ENCODE peak calls at places on chromosomes 1 and 21, in six cellular contexts. One of them, this sample, is unnamed.
A peak's percentile ranks its signal among the peaks of the same experiment; 100 is the strongest.

GRCh38 chr1:203627819-203628184 is 1.2 kb downstream of the ATP2B4 start:
- DNase-seq in HCT116: no peak
- DNase-seq in MM.1S: peak; percentile 30
- DNase-seq in neural progenitor cell: peak; percentile 34
- DNase-seq in hepatocyte: peak; percentile 43
- DNase-seq in SK-N-SH: no peak
- DNase-seq in this sample: no peak

GRCh38 chr1:22150923-22151322 is 8.0 kb upstream of the WNT4 start:
- DNase-seq in HCT116: no peak
- DNase-seq in MM.1S: no peak
- DNase-seq in neural progenitor cell: no peak
- DNase-seq in hepatocyte: no peak
- DNase-seq in SK-N-SH: no peak
- DNase-seq in this sample: no peak

GRCh38 chr1:80582980-80583379 is 1217.8 kb upstream of the ADGRL2 start:
- DNase-seq in HCT116: no peak
- DNase-seq in MM.1S: no peak
- DNase-seq in neural progenitor cell: no peak
- DNase-seq in hepatocyte: no peak
- DNase-seq in SK-N-SH: no peak
- DNase-seq in this sample: no peak

GRCh38 chr1:37323486-37324377 is 150.6 kb upstream of the ZC3H12A start:
- DNase-seq in HCT116: no peak
- DNase-seq in MM.1S: peak; percentile 36
- DNase-seq in neural progenitor cell: peak; percentile 65
- DNase-seq in hepatocyte: peak; percentile 28
- DNase-seq in SK-N-SH: peak; percentile 76
- DNase-seq in this sample: peak; percentile 88

GRCh38 chr1:234962340-234962989 is 166.2 kb downstream of the TOMM20 start:
- DNase-seq in HCT116: no peak
- DNase-seq in MM.1S: peak; percentile 93
- DNase-seq in neural progenitor cell: no peak
- DNase-seq in hepatocyte: peak; percentile 64
- DNase-seq in SK-N-SH: peak; percentile 50
- DNase-seq in this sample: no peak

GRCh38 chr1:162548170-162548569 is 13.4 kb upstream of the UAP1 start:
- DNase-seq in HCT116: no peak
- DNase-seq in MM.1S: no peak
- DNase-seq in neural progenitor cell: no peak
- DNase-seq in hepatocyte: peak; percentile 34
- DNase-seq in SK-N-SH: no peak
- DNase-seq in this sample: no peak

GRCh38 chr1:220124542-220124941 is 30.6 kb downstream of the IARS2 start:
- DNase-seq in HCT116: no peak
- DNase-seq in MM.1S: no peak
- DNase-seq in neural progenitor cell: no peak
- DNase-seq in hepatocyte: no peak
- DNase-seq in SK-N-SH: no peak
- DNase-seq in this sample: no peak

GRCh38 chr1:110130113-110130591 is 17.9 kb downstream of the UBL4B start:
- DNase-seq in HCT116: no peak
- DNase-seq in MM.1S: no peak
- DNase-seq in neural progenitor cell: peak; percentile 41
- DNase-seq in hepatocyte: no peak
- DNase-seq in SK-N-SH: no peak
- DNase-seq in this sample: peak; percentile 89

GRCh38 chr21:46489800-46490199 is 31.1 kb downstream of the DIP2A start:
- DNase-seq in HCT116: no peak
- DNase-seq in MM.1S: no peak
- DNase-seq in neural progenitor cell: no peak
- DNase-seq in hepatocyte: no peak
- DNase-seq in SK-N-SH: no peak
- DNase-seq in this sample: peak; percentile 17

GRCh38 chr1:153352523-153352922 is 3.9 kb upstream of the PGLYRP4 start:
- DNase-seq in HCT116: peak; percentile 55
- DNase-seq in MM.1S: peak; percentile 77
- DNase-seq in neural progenitor cell: peak; percentile 77
- DNase-seq in hepatocyte: peak; percentile 84
- DNase-seq in SK-N-SH: peak; percentile 77
- DNase-seq in this sample: peak; percentile 84

GRCh38 chr1:203744008-203744972 is 20.7 kb upstream of the LAX1 start:
- DNase-seq in HCT116: no peak
- DNase-seq in MM.1S: peak; percentile 95
- DNase-seq in neural progenitor cell: no peak
- DNase-seq in hepatocyte: no peak
- DNase-seq in SK-N-SH: no peak
- DNase-seq in this sample: peak; percentile 74

GRCh38 chr1:6468729-6469461 is 2.9 kb upstream of the TNFRSF25 start:
- DNase-seq in HCT116: no peak
- DNase-seq in MM.1S: no peak
- DNase-seq in neural progenitor cell: no peak
- DNase-seq in hepatocyte: no peak
- DNase-seq in SK-N-SH: no peak
- DNase-seq in this sample: no peak

GRCh38 chr1:34744851-34745250 is 10.0 kb upstream of the GJB5 start:
- DNase-seq in HCT116: no peak
- DNase-seq in MM.1S: no peak
- DNase-seq in neural progenitor cell: no peak
- DNase-seq in hepatocyte: no peak
- DNase-seq in SK-N-SH: no peak
- DNase-seq in this sample: no peak

GRCh38 chr1:56780832-56781231 is 38.4 kb downstream of the FYB2 start:
- DNase-seq in HCT116: no peak
- DNase-seq in MM.1S: no peak
- DNase-seq in neural progenitor cell: peak; percentile 47
- DNase-seq in hepatocyte: no peak
- DNase-seq in SK-N-SH: no peak
- DNase-seq in this sample: peak; percentile 51

GRCh38 chr1:178126790-178127189 is 32.9 kb downstream of the RASAL2 start:
- DNase-seq in HCT116: peak; percentile 69
- DNase-seq in MM.1S: no peak
- DNase-seq in neural progenitor cell: no peak
- DNase-seq in hepatocyte: peak; percentile 64
- DNase-seq in SK-N-SH: no peak
- DNase-seq in this sample: no peak

GRCh38 chr1:154760469-154760933 is 109.6 kb downstream of the KCNN3 start:
- DNase-seq in HCT116: peak; percentile 28
- DNase-seq in MM.1S: no peak
- DNase-seq in neural progenitor cell: peak; percentile 83
- DNase-seq in hepatocyte: peak; percentile 80
- DNase-seq in SK-N-SH: peak; percentile 91
- DNase-seq in this sample: peak; percentile 84

GRCh38 chr1:84164567-84165021 is 20.5 kb downstream of the PRKACB start:
- DNase-seq in HCT116: no peak
- DNase-seq in MM.1S: no peak
- DNase-seq in neural progenitor cell: no peak
- DNase-seq in hepatocyte: no peak
- DNase-seq in SK-N-SH: peak; percentile 8
- DNase-seq in this sample: no peak

GRCh38 chr21:41444703-41445464 is 18.8 kb downstream of the MX1 start:
- DNase-seq in HCT116: no peak
- DNase-seq in MM.1S: no peak
- DNase-seq in neural progenitor cell: no peak
- DNase-seq in hepatocyte: no peak
- DNase-seq in SK-N-SH: no peak
- DNase-seq in this sample: no peak

GRCh38 chr1:110798691-110799256 is 74.2 kb upstream of the CD53 start:
- DNase-seq in HCT116: no peak
- DNase-seq in MM.1S: peak; percentile 16
- DNase-seq in neural progenitor cell: no peak
- DNase-seq in hepatocyte: no peak
- DNase-seq in SK-N-SH: no peak
- DNase-seq in this sample: no peak

GRCh38 chr1:209074575-209075250 is 508.8 kb upstream of the CAMK1G start:
- DNase-seq in HCT116: no peak
- DNase-seq in MM.1S: no peak
- DNase-seq in neural progenitor cell: no peak
- DNase-seq in hepatocyte: no peak
- DNase-seq in SK-N-SH: no peak
- DNase-seq in this sample: no peak

GRCh38 chr1:209076688-209077087 is 506.8 kb upstream of the CAMK1G start:
- DNase-seq in HCT116: peak; percentile 4
- DNase-seq in MM.1S: peak; percentile 41
- DNase-seq in neural progenitor cell: no peak
- DNase-seq in hepatocyte: no peak
- DNase-seq in SK-N-SH: no peak
- DNase-seq in this sample: peak; percentile 74

DNA sequence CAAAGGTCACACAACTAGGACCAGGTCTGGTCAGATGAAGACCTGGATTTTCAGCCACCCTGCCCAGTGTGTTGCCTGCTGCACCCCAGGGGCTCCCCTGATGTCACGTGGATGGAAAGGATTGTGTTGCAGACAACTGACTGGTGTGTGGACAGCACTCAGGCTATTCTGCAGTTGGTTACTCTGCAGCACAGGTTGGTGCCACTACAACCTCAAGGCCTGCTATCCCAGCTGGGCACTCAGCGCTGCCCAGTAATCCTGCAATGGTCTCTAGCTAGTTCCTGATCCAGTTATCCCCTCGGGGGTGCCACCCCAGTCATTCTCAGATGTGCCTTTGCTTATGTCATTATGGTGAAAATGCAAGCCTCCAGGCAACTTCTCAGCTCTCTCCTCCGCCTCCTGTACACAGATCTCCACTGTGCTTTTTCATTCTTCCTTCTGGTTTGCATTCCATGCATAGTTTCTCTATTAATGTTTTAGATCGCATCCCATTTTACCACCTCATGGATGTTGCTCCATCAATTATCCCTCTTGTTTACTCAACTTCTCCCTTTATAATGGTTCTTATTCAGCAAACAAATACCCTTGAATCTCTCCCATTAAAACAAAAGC is 503.2 kb upstream of the CAMK1G start:
- DNase-seq in HCT116: no peak
- DNase-seq in MM.1S: no peak
- DNase-seq in neural progenitor cell: no peak
- DNase-seq in hepatocyte: no peak
- DNase-seq in SK-N-SH: no peak
- DNase-seq in this sample: no peak
- TF ChIP-seq EZH2phosphoT487 in HCT116: no peak
- TF ChIP-seq EZH2phosphoT487 in MM.1S: no peak
- TF ChIP-seq EZH2phosphoT487 in neural progenitor cell: no peak
- TF ChIP-seq EZH2phosphoT487 in hepatocyte: no peak
- TF ChIP-seq EZH2phosphoT487 in SK-N-SH: no peak
- TF ChIP-seq EZH2phosphoT487 in this sample: no peak

GRCh38 chr1:208153386-208153785 is 90.8 kb downstream of the PLXNA2 start:
- DNase-seq in HCT116: no peak
- DNase-seq in MM.1S: no peak
- DNase-seq in neural progenitor cell: no peak
- DNase-seq in hepatocyte: no peak
- DNase-seq in SK-N-SH: no peak
- DNase-seq in this sample: no peak
- TF ChIP-seq EZH2phosphoT487 in HCT116: no peak
- TF ChIP-seq EZH2phosphoT487 in MM.1S: no peak
- TF ChIP-seq EZH2phosphoT487 in neural progenitor cell: no peak
- TF ChIP-seq EZH2phosphoT487 in hepatocyte: no peak
- TF ChIP-seq EZH2phosphoT487 in SK-N-SH: no peak
- TF ChIP-seq EZH2phosphoT487 in this sample: no peak

DNA sequence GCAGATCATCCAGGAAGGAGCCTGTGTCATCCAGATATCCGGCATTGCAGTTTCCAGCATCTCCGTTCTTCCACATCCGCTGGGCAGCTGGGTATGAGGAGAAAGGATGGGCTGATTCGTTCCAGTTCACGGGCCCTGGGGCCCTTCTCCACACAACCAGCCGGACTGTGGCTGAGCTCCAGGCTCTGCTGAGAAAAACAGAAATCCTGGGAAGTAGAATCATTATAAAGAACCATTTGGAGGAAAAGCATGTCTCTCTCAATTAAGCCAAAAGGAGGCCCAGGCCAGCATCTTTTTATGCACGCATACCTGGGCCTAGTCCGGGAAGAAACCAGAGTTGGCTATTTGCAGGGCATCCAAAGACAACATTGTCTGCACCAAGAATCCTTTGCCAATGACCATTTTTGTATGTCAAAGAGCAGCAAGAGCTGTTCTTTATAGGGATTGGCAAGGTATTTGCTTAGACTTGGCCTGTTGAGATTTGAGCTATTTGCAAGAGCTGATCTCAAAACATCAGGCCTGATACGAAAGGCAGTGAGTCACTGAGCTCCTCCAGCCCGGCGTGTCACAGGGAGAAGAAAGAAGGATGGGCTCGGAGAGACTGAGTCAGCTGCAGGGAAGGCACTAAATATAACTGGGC is 84.9 kb upstream of the ARHGEF16 start:
- DNase-seq in HCT116: no peak
- DNase-seq in MM.1S: no peak
- DNase-seq in neural progenitor cell: no peak
- DNase-seq in hepatocyte: peak; percentile 77
- DNase-seq in SK-N-SH: no peak
- DNase-seq in this sample: no peak
- TF ChIP-seq EZH2phosphoT487 in HCT116: no peak
- TF ChIP-seq EZH2phosphoT487 in MM.1S: no peak
- TF ChIP-seq EZH2phosphoT487 in neural progenitor cell: no peak
- TF ChIP-seq EZH2phosphoT487 in hepatocyte: no peak
- TF ChIP-seq EZH2phosphoT487 in SK-N-SH: no peak
- TF ChIP-seq EZH2phosphoT487 in this sample: no peak

GRCh38 chr21:35138665-35139381 is 89.7 kb upstream of the RUNX1 start:
- DNase-seq in HCT116: peak; percentile 93
- DNase-seq in MM.1S: no peak
- DNase-seq in neural progenitor cell: no peak
- DNase-seq in hepatocyte: peak; percentile 17
- DNase-seq in SK-N-SH: no peak
- DNase-seq in this sample: peak; percentile 8

GRCh38 chr21:35136106-35136505 is 87.0 kb upstream of the RUNX1 start:
- DNase-seq in HCT116: no peak
- DNase-seq in MM.1S: no peak
- DNase-seq in neural progenitor cell: no peak
- DNase-seq in hepatocyte: no peak
- DNase-seq in SK-N-SH: no peak
- DNase-seq in this sample: no peak

GRCh38 chr21:35139382-35139715 is 90.2 kb upstream of the RUNX1 start:
- DNase-seq in HCT116: no peak
- DNase-seq in MM.1S: no peak
- DNase-seq in neural progenitor cell: no peak
- DNase-seq in hepatocyte: no peak
- DNase-seq in SK-N-SH: no peak
- DNase-seq in this sample: no peak

GRCh38 chr21:35134299-35134698 is 85.2 kb upstream of the RUNX1 start:
- DNase-seq in HCT116: no peak
- DNase-seq in MM.1S: no peak
- DNase-seq in neural progenitor cell: no peak
- DNase-seq in hepatocyte: no peak
- DNase-seq in SK-N-SH: no peak
- DNase-seq in this sample: no peak

DNA sequence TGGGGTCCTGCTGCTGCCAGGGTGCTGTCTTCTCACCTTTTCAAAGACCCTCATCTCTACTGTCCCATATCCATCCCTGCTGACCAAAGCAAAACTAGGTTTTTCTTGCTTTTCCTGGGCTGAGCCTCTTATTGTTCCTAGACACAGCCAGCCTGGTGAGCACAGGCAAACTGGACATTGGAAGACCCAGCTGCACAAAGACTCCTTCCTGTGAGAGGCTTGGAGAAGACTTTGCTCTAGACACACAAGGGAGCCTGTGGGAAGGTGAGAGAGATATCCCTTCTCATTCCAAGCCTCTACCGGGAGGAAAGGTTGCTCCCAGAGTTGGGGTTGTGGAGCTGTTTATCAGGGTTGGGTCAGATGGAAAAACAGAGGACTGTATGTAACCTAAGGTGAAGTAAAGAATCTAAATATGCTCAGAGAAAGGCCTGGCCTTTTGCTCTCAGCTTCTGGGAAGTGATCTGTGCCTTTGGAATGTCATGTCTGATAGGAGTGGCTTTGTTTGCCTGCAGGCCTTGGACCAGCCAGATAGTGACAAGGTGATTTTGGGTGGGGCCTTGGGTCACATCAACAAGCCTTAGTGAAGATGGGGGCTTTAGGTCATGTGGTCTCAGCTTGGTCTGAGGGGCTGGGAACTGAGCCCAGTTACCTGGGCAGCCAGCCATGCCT is 87.6 kb upstream of the RUNX1 start:
- DNase-seq in HCT116: peak; percentile 72
- DNase-seq in MM.1S: no peak
- DNase-seq in neural progenitor cell: no peak
- DNase-seq in hepatocyte: peak; percentile 69
- DNase-seq in SK-N-SH: no peak
- DNase-seq in this sample: peak; percentile 17
- TF ChIP-seq EZH2phosphoT487 in HCT116: no peak
- TF ChIP-seq EZH2phosphoT487 in MM.1S: no peak
- TF ChIP-seq EZH2phosphoT487 in neural progenitor cell: no peak
- TF ChIP-seq EZH2phosphoT487 in hepatocyte: no peak
- TF ChIP-seq EZH2phosphoT487 in SK-N-SH: no peak
- TF ChIP-seq EZH2phosphoT487 in this sample: no peak

This sample was measured in GM23338.